ENCODE peak calls at places on chromosome 2, in nine cellular contexts. Y is H4; W is effector memory CD8-positive, alpha-beta T cell; Q is A549; S is NCI-H1092 treated with DMSO at 0.1 percent for 48 hours; X is T-helper 22 cell; Z is type B pancreatic cell; E is NCI-H82; M is RPMI8226. C is an unnamed sample.

GRCh38 chr2:190272457-190272842 is 47.2 kb downstream of the HIBCH start:
- DNase-seq in Y (no peak), W (no peak), Q (no peak), S (no peak), X (no peak), Z (no peak), E (no peak), M (no peak), C (no peak)

GRCh38 chr2:120669121-120669952 is 66.3 kb upstream of the GLI2 start:
- DNase-seq in Y (peak; percentile 87), W (no peak), Q (no peak), S (peak; percentile 18), X (no peak), Z (peak; percentile 68), E (peak; percentile 73), M (peak; percentile 82), C (no peak)

GRCh38 chr2:177029075-177029474 is 183.5 kb upstream of the HNRNPA3 start:
- DNase-seq in Y (no peak), W (no peak), Q (no peak), S (no peak), X (no peak), Z (no peak), E (no peak), M (no peak), C (no peak)

GRCh38 chr2:233082222-233082933 is 22.2 kb downstream of the INPP5D start:
- DNase-seq in Y (no peak), W (no peak), Q (no peak), S (no peak), X (no peak), Z (no peak), E (no peak), M (no peak), C (no peak)

GRCh38 chr2:190599546-190600220 is 49.2 kb upstream of the NAB1 start:
- DNase-seq in Y (no peak), W (no peak), Q (no peak), S (no peak), X (no peak), Z (no peak), E (no peak), M (peak; percentile 67), C (no peak)

GRCh38 chr2:41194235-41194634 is 742.3 kb upstream of the SLC8A1 start:
- DNase-seq in Y (peak; percentile 69), W (no peak), Q (no peak), S (no peak), X (no peak), Z (no peak), E (peak; percentile 57), M (peak; percentile 2), C (no peak)

GRCh38 chr2:241890524-241891235 is 21.2 kb downstream of the RTP5 start:
- DNase-seq in Y (no peak), W (no peak), Q (no peak), S (no peak), X (no peak), Z (no peak), E (no peak), M (no peak), C (no peak)

GRCh38 chr2:134108124-134108523 is 145.7 kb upstream of the MGAT5 start:
- DNase-seq in Y (no peak), W (no peak), Q (no peak), S (no peak), X (no peak), Z (no peak), E (no peak), M (no peak), C (no peak)

GRCh38 chr2:118312963-118313756 is 224.9 kb downstream of the INSIG2 start:
- DNase-seq in Y (no peak), W (no peak), Q (no peak), S (no peak), X (no peak), Z (no peak), E (peak; percentile 55), M (no peak), C (no peak)

GRCh38 chr2:75340560-75340959 is 141.2 kb upstream of the TACR1 start:
- DNase-seq in Y (peak; percentile 40), W (no peak), Q (no peak), S (peak; percentile 35), X (no peak), Z (no peak), E (no peak), M (peak; percentile 12), C (no peak)

GRCh38 chr2:105249181-105249580 is 7.6 kb downstream of the GPR45 start:
- DNase-seq in Y (peak; percentile 44), W (no peak), Q (no peak), S (no peak), X (no peak), Z (no peak), E (no peak), M (no peak), C (no peak)

GRCh38 chr2:36449943-36450392 is 94.4 kb downstream of the CRIM1 start:
- DNase-seq in Y (no peak), W (no peak), Q (no peak), S (no peak), X (no peak), Z (no peak), E (no peak), M (no peak), C (no peak)

GRCh38 chr2:119429225-119430000 is 2.2 kb upstream of the TMEM37 start:
- DNase-seq in Y (no peak), W (no peak), Q (no peak), S (no peak), X (no peak), Z (no peak), E (no peak), M (peak; percentile 75), C (no peak)

GRCh38 chr2:201860541-201861154 is 54.3 kb downstream of the CDK15 start:
- DNase-seq in Y (peak; percentile 87), W (peak; percentile 17), Q (peak; percentile 65), S (peak; percentile 54), X (no peak), Z (no peak), E (peak; percentile 85), M (peak; percentile 64), C (no peak)

GRCh38 chr2:143181494-143181893 is 52.3 kb downstream of the ARHGAP15 start:
- DNase-seq in Y (no peak), W (no peak), Q (no peak), S (no peak), X (no peak), Z (no peak), E (no peak), M (no peak), C (no peak)

GRCh38 chr2:119914266-119914665 is 98.6 kb upstream of the EPB41L5 start:
- DNase-seq in Y (no peak), W (no peak), Q (no peak), S (no peak), X (no peak), Z (no peak), E (no peak), M (no peak), C (no peak)

GRCh38 chr2:119367472-119368099 is 809 bp downstream of the DBI start:
- DNase-seq in Y (peak; percentile 15), W (peak; percentile 28), Q (peak; percentile 45), S (peak; percentile 25), X (peak; percentile 25), Z (no peak), E (peak; percentile 79), M (peak; percentile 55), C (no peak)

GRCh38 chr2:238238766-238239551 is 879 bp downstream of the HES6 start:
- DNase-seq in Y (no peak), W (peak; percentile 29), Q (no peak), S (no peak), X (peak; percentile 8), Z (no peak), E (peak; percentile 68), M (peak; percentile 15), C (no peak)

GRCh38 chr2:180559766-180560165 is 420.6 kb upstream of the UBE2E3 start:
- DNase-seq in Y (no peak), W (no peak), Q (no peak), S (no peak), X (no peak), Z (no peak), E (peak; percentile 18), M (no peak), C (no peak)

GRCh38 chr2:175282300-175282699 is 100.8 kb upstream of the ATP5MC3 start:
- DNase-seq in Y (peak; percentile 48), W (no peak), Q (peak; percentile 64), S (peak; percentile 71), X (no peak), Z (no peak), E (peak; percentile 76), M (no peak), C (no peak)

GRCh38 chr2:144414324-144414845 is 105.5 kb downstream of the ZEB2 start:
- DNase-seq in Y (peak; percentile 57), W (no peak), Q (no peak), S (no peak), X (no peak), Z (no peak), E (no peak), M (no peak), C (no peak)

GRCh38 chr2:201200345-201200744 is 17.4 kb downstream of the CASP10 start:
- DNase-seq in Y (no peak), W (no peak), Q (no peak), S (no peak), X (no peak), Z (no peak), E (peak; percentile 69), M (no peak), C (no peak)

GRCh38 chr2:128646091-128646490 is 327.4 kb upstream of the HS6ST1 start:
- DNase-seq in Y (no peak), W (no peak), Q (no peak), S (no peak), X (no peak), Z (peak; percentile 50), E (no peak), M (no peak), C (no peak)

GRCh38 chr2:158676295-158676694 is 118.8 kb upstream of the DAPL1 start:
- DNase-seq in Y (no peak), W (no peak), Q (no peak), S (no peak), X (no peak), Z (no peak), E (no peak), M (no peak), C (no peak)

GRCh38 chr2:194166818-194167217 is 1490.2 kb upstream of the SLC39A10 start:
- DNase-seq in Y (peak; percentile 50), W (no peak), Q (no peak), S (peak; percentile 31), X (no peak), Z (no peak), E (peak; percentile 71), M (peak; percentile 38), C (no peak)

GRCh38 chr2:235864746-235865535 is 303.2 kb downstream of the GBX2 start:
- DNase-seq in Y (no peak), W (no peak), Q (no peak), S (no peak), X (no peak), Z (no peak), E (peak; percentile 85), M (no peak), C (no peak)

GRCh38 chr2:75027886-75028285 is 69.4 kb downstream of the POLE4 start:
- DNase-seq in Y (no peak), W (no peak), Q (no peak), S (no peak), X (no peak), Z (no peak), E (no peak), M (no peak), C (peak; percentile 65)

GRCh38 chr2:219578811-219579210 is 6.7 kb downstream of the INHA start:
- DNase-seq in Y (no peak), W (no peak), Q (no peak), S (no peak), X (no peak), Z (no peak), E (no peak), M (no peak), C (no peak)

GRCh38 chr2:72883356-72883962 is 3.7 kb upstream of the SPR start:
- DNase-seq in Y (no peak), W (peak; percentile 14), Q (peak; percentile 44), S (no peak), X (no peak), Z (no peak), E (no peak), M (peak; percentile 44), C (no peak)

GRCh38 chr2:217599906-217600305 is 402.9 kb downstream of the TNS1 start:
- DNase-seq in Y (no peak), W (no peak), Q (no peak), S (no peak), X (no peak), Z (no peak), E (no peak), M (no peak), C (no peak)

GRCh38 chr2:171432969-171433762 is 624 bp downstream of the METTL8 start:
- DNase-seq in Y (peak; percentile 14), W (no peak), Q (peak; percentile 33), S (peak; percentile 54), X (peak; percentile 12), Z (no peak), E (peak; percentile 86), M (peak; percentile 85), C (no peak)

C was measured in osteocyte.